ENCODE peak calls at places on chromosome 3, in seven cellular contexts. N, J, W, Y, M, U and E are unnamed samples.

GRCh38 chr3:39000008-39000450 is 51.7 kb downstream of the SCN11A start:
- DNase-seq in N (no peak), U (no peak), Y (no peak), M (peak; percentile 74), W (no peak), J (no peak), E (no peak)

GRCh38 chr3:14502472-14502871 is 37.7 kb downstream of the GRIP2 start:
- DNase-seq in M (no peak), U (no peak), W (no peak), Y (no peak), N (no peak), J (no peak), E (no peak)

GRCh38 chr3:175980731-175981130 is 1121.6 kb downstream of the NAALADL2 start:
- DNase-seq in Y (no peak), M (no peak), N (no peak), W (no peak), U (no peak), J (no peak), E (no peak)

GRCh38 chr3:128500556-128500955 is 7.6 kb upstream of the GATA2 start:
- DNase-seq in W (no peak), J (no peak), N (no peak), U (no peak), M (no peak), Y (no peak), E (peak; percentile 13)

GRCh38 chr3:185688808-185689207 is 102.7 kb downstream of the SENP2 start:
- DNase-seq in W (no peak), J (peak; percentile 50), U (no peak), Y (no peak), N (no peak), M (peak; percentile 87), E (no peak)

GRCh38 chr3:134373278-134373941 is 837 bp downstream of the AMOTL2 start:
- DNase-seq in Y (peak; percentile 75), N (no peak), W (peak; percentile 79), M (peak; percentile 74), J (peak; percentile 78), U (peak; percentile 86), E (no peak)

GRCh38 chr3:172137287-172138030 is 98.1 kb downstream of the FNDC3B start:
- DNase-seq in W (no peak), J (no peak), N (no peak), M (peak; percentile 63), Y (no peak), U (no peak), E (no peak)

GRCh38 chr3:114902691-114903101 is 244.4 kb downstream of the ZBTB20 start:
- DNase-seq in N (no peak), W (no peak), U (no peak), J (no peak), Y (no peak), M (peak; percentile 73), E (no peak)

GRCh38 chr3:134407247-134407640 is 33.0 kb upstream of the AMOTL2 start:
- DNase-seq in U (no peak), J (no peak), N (no peak), W (no peak), M (no peak), Y (no peak), E (no peak)

GRCh38 chr3:128394033-128394432 is 72.7 kb downstream of the DNAJB8 start:
- DNase-seq in J (no peak), U (no peak), W (no peak), Y (no peak), M (no peak), N (no peak), E (no peak)

GRCh38 chr3:64885055-64885454 is 197.3 kb upstream of the ADAMTS9 start:
- DNase-seq in U (no peak), N (no peak), J (no peak), W (no peak), Y (no peak), M (no peak), E (no peak)

GRCh38 chr3:125440559-125440955 is 65.4 kb upstream of the ZNF148 start:
- DNase-seq in U (peak; percentile 67), N (no peak), M (peak; percentile 6), W (peak; percentile 78), J (peak; percentile 42), Y (no peak), E (no peak)

GRCh38 chr3:153881201-153881600 is 240.0 kb upstream of the ARHGEF26 start:
- DNase-seq in U (no peak), M (peak; percentile 33), N (no peak), W (no peak), J (no peak), Y (no peak), E (no peak)

GRCh38 chr3:130242850-130243569 is 102.5 kb upstream of the COL6A5 start:
- DNase-seq in N (no peak), M (peak; percentile 6), U (no peak), W (peak; percentile 16), Y (no peak), J (no peak), E (no peak)

GRCh38 chr3:142886938-142887337 is 1.9 kb downstream of the PCOLCE2 start:
- DNase-seq in W (no peak), N (no peak), J (no peak), Y (no peak), M (peak; percentile 18), U (no peak), E (no peak)

GRCh38 chr3:108486910-108487309 is 23.5 kb downstream of the MYH15 start:
- DNase-seq in W (no peak), N (no peak), U (no peak), Y (no peak), M (peak; percentile 30), J (no peak), E (no peak)

GRCh38 chr3:54830658-54831057 is 97.2 kb downstream of the LRTM1 start:
- DNase-seq in W (peak; percentile 25), Y (no peak), U (no peak), N (no peak), M (peak; percentile 45), J (no peak), E (no peak)

GRCh38 chr3:118772036-118773030 is 262.3 kb downstream of the IGSF11 start:
- DNase-seq in M (no peak), W (no peak), U (no peak), Y (no peak), J (no peak), N (no peak), E (no peak)

GRCh38 chr3:173584093-173584833 is 186.7 kb downstream of the NLGN1 start:
- DNase-seq in M (peak; percentile 1), J (no peak), Y (no peak), N (no peak), U (no peak), W (peak; percentile 3), E (no peak)

DNA sequence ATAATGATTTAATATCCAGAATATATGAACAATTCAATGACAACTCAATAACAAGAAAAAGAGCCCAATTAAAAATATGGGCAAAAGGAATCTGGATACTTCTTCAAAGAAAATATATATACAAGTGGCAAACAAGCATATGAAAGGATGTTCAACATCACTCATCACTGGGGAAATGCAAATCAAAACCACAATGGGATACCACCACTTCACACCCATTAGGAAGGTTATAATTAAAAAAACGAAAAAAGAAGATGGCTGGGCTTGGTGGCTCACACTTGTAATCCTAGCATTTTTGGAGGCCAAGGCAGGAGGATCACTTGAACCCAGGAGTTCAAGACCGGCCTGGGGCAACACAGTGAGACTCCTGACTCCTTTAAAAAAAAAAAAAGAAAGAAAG is 4.1 kb downstream of the CCDC12 start:
- DNase-seq in J (no peak), N (no peak), Y (peak; percentile 14), U (no peak), M (no peak), W (no peak), E (no peak)
- H3K4me3 ChIP-seq in J (no peak overlapping the region), N (peak overlapping the region; percentile 32), Y (no peak overlapping the region), U (no peak overlapping the region), M (no peak overlapping the region), W (no peak overlapping the region), E (no peak overlapping the region)

DNA sequence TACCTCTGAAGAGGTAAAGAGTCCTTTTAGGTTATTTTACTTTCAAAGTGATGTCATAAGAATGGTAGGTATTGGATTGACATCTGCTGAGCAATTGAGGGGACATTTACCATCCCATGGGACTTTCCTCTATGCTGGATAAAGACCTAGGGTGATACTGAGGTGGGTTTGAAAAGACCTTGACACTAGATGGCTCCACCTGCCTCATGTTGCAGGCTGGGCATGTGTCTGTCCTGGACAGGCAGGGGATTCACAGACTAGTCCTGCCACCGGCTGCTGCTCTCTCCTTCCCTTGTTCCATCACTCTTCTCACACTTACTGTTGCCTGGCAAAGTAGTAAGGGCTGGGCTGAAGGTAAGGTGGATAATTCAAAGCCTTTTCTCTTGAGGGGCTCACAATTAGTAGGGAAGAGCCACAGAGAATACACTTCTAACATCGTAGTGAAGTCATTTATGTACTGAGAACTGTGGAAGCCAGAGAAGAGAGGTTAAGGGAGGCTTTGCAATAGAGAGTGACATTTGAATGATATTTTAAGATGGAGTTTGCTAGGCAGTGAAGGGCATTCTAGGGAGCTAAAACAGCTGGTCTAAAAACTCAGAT is 27.7 kb downstream of the TRAK1 start:
- DNase-seq in N (no peak), Y (no peak), W (peak; percentile 67), M (peak; percentile 63), U (no peak), J (no peak), E (peak; percentile 63)
- H3K4me1 ChIP-seq in N (no peaks in the 10 kb centered on the region), Y (peaks cover 98% of the 10 kb centered on the region), W (peaks cover 10% of the 10 kb centered on the region), M (peaks cover 15% of the 10 kb centered on the region), U (peaks cover 71% of the 10 kb centered on the region), J (peaks cover 75% of the 10 kb centered on the region), E (no peaks in the 10 kb centered on the region)

GRCh38 chr3:82715091-82715856 is 953.8 kb upstream of the GBE1 start:
- DNase-seq in J (no peak), W (no peak), M (no peak), N (no peak), U (peak; percentile 51), Y (peak; percentile 65), E (no peak)
- H3K4me3 ChIP-seq in J (no peak overlapping the region), W (no peak overlapping the region), M (no peak overlapping the region), N (no peak overlapping the region), U (no peak overlapping the region), Y (no peak overlapping the region), E (no peak overlapping the region)

GRCh38 chr3:52526151-52526561 is 7.5 kb downstream of the NT5DC2 start:
- DNase-seq in U (peak; percentile 73), M (no peak), W (no peak), Y (peak; percentile 54), J (peak; percentile 83), N (no peak), E (no peak)
- H3K4me1 ChIP-seq in U (peaks cover 50% of the 10 kb centered on the region), M (no peaks in the 10 kb centered on the region), W (no peaks in the 10 kb centered on the region), Y (peaks cover 79% of the 10 kb centered on the region), J (peaks cover 47% of the 10 kb centered on the region), N (no peaks in the 10 kb centered on the region), E (peaks cover 19% of the 10 kb centered on the region)

DNA sequence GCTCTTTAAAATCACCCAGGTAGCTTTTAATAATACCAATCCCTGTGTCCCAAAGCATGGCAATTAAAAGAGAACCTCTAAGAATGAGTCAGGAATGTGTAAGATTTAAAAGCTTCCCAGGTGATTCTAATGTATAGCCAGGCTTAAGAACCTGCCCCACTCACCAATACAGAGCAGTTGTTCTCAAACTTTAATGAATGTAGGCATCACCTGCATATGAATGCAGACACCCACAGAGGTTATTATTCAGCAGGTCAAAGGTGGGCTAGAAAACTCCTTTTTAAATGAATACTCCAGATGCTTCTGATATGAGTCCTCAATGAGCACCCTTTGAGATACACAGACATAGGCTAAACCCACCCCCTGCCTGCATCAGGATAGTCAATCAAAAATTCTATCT is 298.1 kb upstream of the KCNMB2 start:
- DNase-seq in M (no peak), Y (no peak), U (no peak), W (no peak), J (no peak), N (no peak), E (no peak)
- H3K4me3 ChIP-seq in M (no peak overlapping the region), Y (no peak overlapping the region), U (no peak overlapping the region), W (no peak overlapping the region), J (no peak overlapping the region), N (no peak overlapping the region), E (no peak overlapping the region)